ENCODE peak calls at places on chromosomes 4 and X, in five cellular contexts. M is GM12878, D is transverse colon, C is tibial nerve, A is K562. V is an unnamed sample.
A peak's percentile ranks its signal among the peaks of the same experiment; 100 is the strongest.

GRCh38 chrX:129490330-129490729 is 33.0 kb downstream of the SMARCA1 start:
- DNase-seq in D (no peak), C (no peak), A (no peak), M (no peak), V (no peak)

GRCh38 chr4:78951862-78952472 is 12.7 kb upstream of the PAQR3 start:
- DNase-seq in C (no peak), M (no peak), A (peak; percentile 60), D (no peak), V (no peak)

GRCh38 chrX:51569561-51569960 is 49.2 kb downstream of the CENPVL3 start:
- DNase-seq in C (no peak), D (no peak), A (no peak), M (no peak), V (no peak)

GRCh38 chrX:40543661-40544328 is 37.0 kb upstream of the ATP6AP2 start:
- DNase-seq in M (peak; percentile 33), D (no peak), A (peak; percentile 22), C (no peak), V (no peak)

GRCh38 chr4:84688605-84689004 is 105.7 kb downstream of the CDS1 start:
- DNase-seq in A (no peak), M (no peak), D (no peak), C (no peak), V (no peak)

GRCh38 chr4:15702941-15703403 is at the start of gene BST1:
- DNase-seq in A (no peak), C (peak; percentile 22), M (no peak), D (peak; percentile 81), V (peak; percentile 67)

GRCh38 chr4:47835489-47835888 is 2.4 kb downstream of the CORIN start:
- DNase-seq in M (no peak), A (no peak), C (no peak), D (no peak), V (no peak)

GRCh38 chrX:22803353-22803752 is 196.4 kb upstream of the DDX53 start:
- DNase-seq in M (no peak), A (no peak), D (no peak), C (no peak), V (no peak)

GRCh38 chr4:107213410-107213809 is 177.3 kb upstream of the DKK2 start:
- DNase-seq in M (no peak), C (no peak), D (no peak), A (no peak), V (no peak)

GRCh38 chrX:14956813-14957212 is 83.6 kb downstream of the MOSPD2 start:
- DNase-seq in C (no peak), A (no peak), D (no peak), M (no peak), V (no peak)

GRCh38 chr4:145066063-145066501 is 31.9 kb downstream of the ANAPC10 start:
- DNase-seq in M (no peak), A (no peak), D (no peak), C (no peak), V (no peak)

GRCh38 chr4:44632733-44633132 is 18.7 kb downstream of the YIPF7 start:
- DNase-seq in A (no peak), M (no peak), C (no peak), D (no peak), V (no peak)

GRCh38 chrX:139327355-139327754 is 203.2 kb upstream of the F9 start:
- DNase-seq in M (no peak), D (no peak), A (no peak), C (no peak), V (no peak)

GRCh38 chrX:97637289-97637688 is 753.6 kb downstream of the RPA4 start:
- DNase-seq in A (no peak), M (no peak), D (no peak), C (no peak), V (no peak)

GRCh38 chr4:42596918-42597317 is 60.0 kb downstream of the ATP8A1 start:
- DNase-seq in A (no peak), D (no peak), C (no peak), M (peak; percentile 17), V (no peak)

GRCh38 chr4:88693792-88694191 is 3.8 kb downstream of the NAP1L5 start:
- DNase-seq in M (no peak), C (no peak), D (no peak), A (no peak), V (no peak)

GRCh38 chr4:137981277-137981676 is 260.9 kb downstream of the SLC7A11 start:
- DNase-seq in D (no peak), A (no peak), M (no peak), C (no peak), V (no peak)

GRCh38 chr4:48127231-48127881 is 6.7 kb downstream of the TXK start:
- DNase-seq in D (no peak), C (no peak), M (no peak), A (no peak), V (no peak)

GRCh38 chr4:94826206-94826605 is 68.5 kb downstream of the BMPR1B start:
- DNase-seq in D (no peak), C (no peak), A (no peak), M (no peak), V (no peak)

GRCh38 chrX:13309631-13310030 is 10.2 kb downstream of the ATXN3L start:
- DNase-seq in D (no peak), M (no peak), A (no peak), C (no peak), V (no peak)

GRCh38 chr4:10677796-10678497 is 6.6 kb downstream of the CLNK start:
- DNase-seq in C (no peak), D (no peak), M (no peak), A (no peak), V (no peak)

GRCh38 chr4:168683595-168683994 is 186.7 kb downstream of the PALLD start:
- DNase-seq in M (no peak), C (no peak), A (no peak), D (no peak), V (no peak)

GRCh38 chr4:41749650-41750049 is 1.1 kb upstream of the PHOX2B start:
- DNase-seq in C (no peak), D (no peak), M (no peak), A (no peak), V (no peak)

GRCh38 chrX:41332988-41333743 is 796 bp upstream of the DDX3X start:
- DNase-seq in C (peak; percentile 65), D (peak; percentile 90), M (peak; percentile 81), A (peak; percentile 91), V (peak; percentile 89)

GRCh38 chr4:98260047-98260578 is 1.1 kb upstream of the RAP1GDS1 start:
- DNase-seq in M (no peak), C (no peak), D (peak; percentile 59), A (peak; percentile 34), V (peak; percentile 50)

GRCh38 chr4:126445596-126445995 is 1130.8 kb downstream of the FAT4 start:
- DNase-seq in C (no peak), D (no peak), M (no peak), A (no peak), V (no peak)

GRCh38 chr4:120266602-120267001 is 200.0 kb upstream of the MAD2L1 start:
- DNase-seq in D (no peak), C (no peak), A (no peak), M (no peak), V (no peak)

GRCh38 chr4:18722748-18723191 is 701.2 kb upstream of the LCORL start:
- DNase-seq in A (no peak), M (no peak), D (peak; percentile 29), C (no peak), V (no peak)

GRCh38 chrX:71532753-71533425 is at the start of gene OGT:
- DNase-seq in D (peak; percentile 95), M (peak; percentile 79), C (peak; percentile 92), A (peak; percentile 83), V (peak; percentile 94)
- TF ChIP-seq EP300 in D (no peak), M (peak; percentile 49), C (peak; percentile 94), A (peak; percentile 49), V (no peak)

DNA sequence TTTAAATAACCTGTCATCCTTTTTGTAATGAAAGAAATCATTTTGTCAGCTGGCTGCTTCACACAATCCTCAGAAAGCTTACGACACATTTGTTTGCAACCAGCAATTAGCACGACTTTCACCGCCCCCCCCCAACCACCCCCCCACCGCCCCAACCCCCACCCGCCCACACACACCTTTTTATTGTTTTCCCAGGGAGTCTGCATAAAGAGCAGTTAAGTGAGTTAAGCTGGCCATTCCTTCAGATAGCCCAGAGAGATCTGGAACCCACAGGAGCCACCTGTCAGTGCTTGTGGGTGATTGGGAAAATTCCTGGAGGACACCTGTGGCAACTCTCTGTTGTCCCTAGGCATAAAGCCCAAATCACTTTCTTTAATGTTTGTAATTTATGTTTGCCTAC is 175.7 kb upstream of the FMR1 start:
- DNase-seq in A (no peak), M (no peak), D (no peak), C (no peak), V (no peak)
- H3K4me1 ChIP-seq in A (no peaks in the 10 kb centered on the region), M (no peaks in the 10 kb centered on the region), D (no peaks in the 10 kb centered on the region), C (no peaks in the 10 kb centered on the region), V (no peaks in the 10 kb centered on the region)

DNA sequence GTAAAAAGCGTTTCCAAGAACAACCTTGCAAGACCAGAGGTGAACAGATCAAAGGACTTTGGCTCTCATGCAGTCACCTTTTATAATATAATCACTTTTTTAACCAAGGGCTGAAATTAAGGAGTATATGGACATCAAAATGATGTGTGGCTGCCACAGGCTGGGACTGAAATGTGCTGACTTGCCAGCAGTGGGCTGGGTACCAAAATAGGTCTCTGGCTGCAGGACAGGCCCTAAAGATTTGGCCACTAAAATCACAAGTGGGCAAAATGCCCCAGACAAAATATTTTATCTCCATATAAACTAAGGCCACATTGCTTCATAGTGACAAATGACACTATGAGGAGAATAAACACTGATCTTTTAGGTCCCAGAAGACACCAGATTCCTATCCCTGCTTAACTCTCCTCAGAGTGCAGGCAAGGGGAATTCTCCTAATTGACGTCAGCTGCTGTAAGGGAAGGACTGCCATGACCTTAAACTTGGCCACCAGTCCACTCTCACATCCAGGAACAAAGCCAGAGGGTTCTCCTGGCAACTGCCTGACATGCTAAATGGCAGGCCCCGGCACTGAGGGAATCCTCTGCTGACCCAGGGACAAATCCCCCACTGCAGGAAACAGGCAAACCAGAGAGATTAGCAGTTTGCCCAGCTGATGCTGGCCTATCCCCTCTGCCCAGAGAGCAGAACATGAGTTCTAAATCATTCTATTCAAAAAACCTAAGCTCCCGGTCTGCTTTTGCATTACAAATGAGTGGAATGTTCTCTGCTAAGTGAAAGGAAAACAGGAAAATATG is 155.8 kb downstream of the PPP3CA start:
- DNase-seq in A (no peak), M (no peak), D (peak; percentile 50), C (peak; percentile 30), V (peak; percentile 78)
- TF ChIP-seq EP300 in A (no peak), M (no peak), D (peak; percentile 93), C (peak; percentile 84), V (peak; percentile 46)

DNA sequence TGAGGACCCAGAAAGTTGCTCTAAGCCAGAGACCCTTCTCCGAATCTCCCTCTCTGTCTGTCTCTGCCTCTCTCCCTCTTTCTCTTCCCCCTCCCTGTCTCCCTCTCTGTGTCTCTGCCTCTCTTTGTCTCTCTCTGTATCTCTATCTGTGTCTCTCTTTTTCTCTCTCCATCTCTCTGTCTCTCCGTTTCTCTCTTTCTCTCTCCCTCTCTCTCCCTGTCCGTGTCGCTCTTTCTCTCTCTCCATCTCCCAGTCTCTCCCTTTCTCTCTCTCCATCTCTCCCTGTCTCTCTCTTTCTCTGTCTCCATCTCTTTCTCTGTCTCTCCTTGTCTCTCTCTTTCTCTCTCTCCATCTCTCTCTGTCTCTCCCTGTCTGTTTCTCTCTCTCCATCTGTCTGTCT is 2.6 kb upstream of the SHOX start:
- DNase-seq in C (no peak), D (no peak), A (no peak), M (no peak), V (no peak)
- H3K4me1 ChIP-seq in C (no peaks in the 10 kb centered on the region), D (no peaks in the 10 kb centered on the region), A (no peaks in the 10 kb centered on the region), M (no peaks in the 10 kb centered on the region), V (no peaks in the 10 kb centered on the region)

GRCh38 chr4:38930696-38931095 is 63.1 kb downstream of the FAM114A1 start:
- DNase-seq in D (no peak), C (no peak), M (no peak), A (no peak), V (no peak)
- TF ChIP-seq EP300 in D (peak; percentile 50), C (no peak), M (no peak), A (no peak), V (no peak)